ENCODE peak calls at places on chromosomes 2 and 18, in seven cellular contexts. One of them, this sample, is unnamed.

GRCh38 chr18:75818336-75818735 is 390.8 kb upstream of the SMIM21 start:
- DNase-seq in A549: no peak
- DNase-seq in K562: no peak
- DNase-seq in transverse colon: no peak
- DNase-seq in H1: no peak
- DNase-seq in upper lobe of left lung: no peak
- DNase-seq in sigmoid colon: no peak
- DNase-seq in this sample: no peak

GRCh38 chr18:77044866-77045664 is 87.5 kb downstream of the MBP start:
- DNase-seq in A549: no peak
- DNase-seq in K562: no peak
- DNase-seq in transverse colon: no peak
- DNase-seq in H1: no peak
- DNase-seq in upper lobe of left lung: no peak
- DNase-seq in sigmoid colon: no peak
- DNase-seq in this sample: no peak

GRCh38 chr2:1546023-1546591 is 132.8 kb downstream of the TPO start:
- DNase-seq in A549: peak; percentile 62
- DNase-seq in K562: peak; percentile 59
- DNase-seq in transverse colon: peak; percentile 33
- DNase-seq in H1: peak; percentile 71
- DNase-seq in upper lobe of left lung: no peak
- DNase-seq in sigmoid colon: no peak
- DNase-seq in this sample: peak; percentile 51

GRCh38 chr2:10043256-10043905 is at the start of gene KLF11:
- DNase-seq in A549: peak; percentile 89
- DNase-seq in K562: peak; percentile 92
- DNase-seq in transverse colon: peak; percentile 94
- DNase-seq in H1: peak; percentile 81
- DNase-seq in upper lobe of left lung: peak; percentile 93
- DNase-seq in sigmoid colon: peak; percentile 98
- DNase-seq in this sample: peak; percentile 90

GRCh38 chr2:47065771-47066380 is 89.2 kb downstream of the STPG4 start:
- DNase-seq in A549: no peak
- DNase-seq in K562: no peak
- DNase-seq in transverse colon: peak; percentile 60
- DNase-seq in H1: no peak
- DNase-seq in upper lobe of left lung: no peak
- DNase-seq in sigmoid colon: no peak
- DNase-seq in this sample: no peak

GRCh38 chr18:44742126-44742525 is 61.4 kb downstream of the SETBP1 start:
- DNase-seq in A549: no peak
- DNase-seq in K562: no peak
- DNase-seq in transverse colon: no peak
- DNase-seq in H1: no peak
- DNase-seq in upper lobe of left lung: no peak
- DNase-seq in sigmoid colon: no peak
- DNase-seq in this sample: no peak

GRCh38 chr2:131394147-131394931 is 30.4 kb upstream of the RAB6D start:
- DNase-seq in A549: no peak
- DNase-seq in K562: peak; percentile 50
- DNase-seq in transverse colon: peak; percentile 66
- DNase-seq in H1: peak; percentile 73
- DNase-seq in upper lobe of left lung: no peak
- DNase-seq in sigmoid colon: no peak
- DNase-seq in this sample: no peak

GRCh38 chr2:100381240-100381639 is 36.2 kb downstream of the CHST10 start:
- DNase-seq in A549: peak; percentile 81
- DNase-seq in K562: peak; percentile 66
- DNase-seq in transverse colon: peak; percentile 73
- DNase-seq in H1: peak; percentile 97
- DNase-seq in upper lobe of left lung: peak; percentile 78
- DNase-seq in sigmoid colon: peak; percentile 88
- DNase-seq in this sample: peak; percentile 64

GRCh38 chr2:204483497-204484164 is 61.6 kb upstream of the PARD3B start:
- DNase-seq in A549: no peak
- DNase-seq in K562: no peak
- DNase-seq in transverse colon: no peak
- DNase-seq in H1: no peak
- DNase-seq in upper lobe of left lung: no peak
- DNase-seq in sigmoid colon: no peak
- DNase-seq in this sample: no peak

GRCh38 chr18:62938006-62938405 is 222.7 kb downstream of the PHLPP1 start:
- DNase-seq in A549: no peak
- DNase-seq in K562: no peak
- DNase-seq in transverse colon: no peak
- DNase-seq in H1: no peak
- DNase-seq in upper lobe of left lung: no peak
- DNase-seq in sigmoid colon: no peak
- DNase-seq in this sample: no peak

GRCh38 chr2:134657650-134658250 is 61.0 kb downstream of the TMEM163 start:
- DNase-seq in A549: peak; percentile 27
- DNase-seq in K562: no peak
- DNase-seq in transverse colon: no peak
- DNase-seq in H1: peak; percentile 68
- DNase-seq in upper lobe of left lung: no peak
- DNase-seq in sigmoid colon: no peak
- DNase-seq in this sample: no peak

GRCh38 chr2:189628817-189629552 is 32.3 kb upstream of the ASNSD1 start:
- DNase-seq in A549: peak; percentile 51
- DNase-seq in K562: no peak
- DNase-seq in transverse colon: no peak
- DNase-seq in H1: no peak
- DNase-seq in upper lobe of left lung: no peak
- DNase-seq in sigmoid colon: no peak
- DNase-seq in this sample: no peak

GRCh38 chr2:177660742-177661141 is 268.2 kb downstream of the AGPS start:
- DNase-seq in A549: no peak
- DNase-seq in K562: no peak
- DNase-seq in transverse colon: no peak
- DNase-seq in H1: no peak
- DNase-seq in upper lobe of left lung: no peak
- DNase-seq in sigmoid colon: no peak
- DNase-seq in this sample: no peak

GRCh38 chr2:54570321-54570881 is 114.3 kb downstream of the SPTBN1 start:
- DNase-seq in A549: no peak
- DNase-seq in K562: no peak
- DNase-seq in transverse colon: no peak
- DNase-seq in H1: no peak
- DNase-seq in upper lobe of left lung: no peak
- DNase-seq in sigmoid colon: no peak
- DNase-seq in this sample: no peak

GRCh38 chr2:157424374-157424773 is 19.5 kb downstream of the CYTIP start:
- DNase-seq in A549: no peak
- DNase-seq in K562: no peak
- DNase-seq in transverse colon: no peak
- DNase-seq in H1: no peak
- DNase-seq in upper lobe of left lung: no peak
- DNase-seq in sigmoid colon: no peak
- DNase-seq in this sample: no peak

GRCh38 chr18:70041459-70042020 is 93.9 kb upstream of the CD226 start:
- DNase-seq in A549: no peak
- DNase-seq in K562: no peak
- DNase-seq in transverse colon: no peak
- DNase-seq in H1: no peak
- DNase-seq in upper lobe of left lung: no peak
- DNase-seq in sigmoid colon: no peak
- DNase-seq in this sample: no peak

GRCh38 chr18:70047931-70048603 is 100.4 kb upstream of the CD226 start:
- DNase-seq in A549: no peak
- DNase-seq in K562: no peak
- DNase-seq in transverse colon: no peak
- DNase-seq in H1: no peak
- DNase-seq in upper lobe of left lung: no peak
- DNase-seq in sigmoid colon: no peak
- DNase-seq in this sample: no peak

GRCh38 chr18:70046796-70047195 is 99.1 kb upstream of the CD226 start:
- DNase-seq in A549: no peak
- DNase-seq in K562: no peak
- DNase-seq in transverse colon: no peak
- DNase-seq in H1: no peak
- DNase-seq in upper lobe of left lung: no peak
- DNase-seq in sigmoid colon: no peak
- DNase-seq in this sample: no peak

GRCh38 chr18:70046207-70046606 is 98.5 kb upstream of the CD226 start:
- DNase-seq in A549: no peak
- DNase-seq in K562: no peak
- DNase-seq in transverse colon: no peak
- DNase-seq in H1: no peak
- DNase-seq in upper lobe of left lung: no peak
- DNase-seq in sigmoid colon: no peak
- DNase-seq in this sample: no peak

DNA sequence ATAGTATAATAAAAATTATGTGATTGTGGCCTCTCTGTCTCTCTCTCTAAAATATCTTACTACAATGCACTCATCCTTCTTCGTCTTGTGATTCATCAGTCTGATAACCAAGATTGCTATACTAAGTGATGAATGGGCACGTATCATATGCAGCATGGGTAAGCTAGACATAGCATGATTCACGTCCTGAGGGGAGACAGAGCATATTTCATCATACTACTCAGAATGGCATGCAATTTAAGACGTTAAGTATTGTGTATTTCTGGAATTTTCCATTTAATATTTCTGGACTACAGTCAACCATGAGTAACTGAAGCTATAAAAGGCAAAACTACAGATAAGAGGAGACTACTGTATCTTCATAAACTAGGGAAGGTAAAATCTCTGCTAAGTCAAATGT is 97.0 kb upstream of the CD226 start:
- DNase-seq in A549: peak; percentile 84
- DNase-seq in K562: no peak
- DNase-seq in transverse colon: no peak
- DNase-seq in H1: no peak
- DNase-seq in upper lobe of left lung: no peak
- DNase-seq in sigmoid colon: no peak
- DNase-seq in this sample: no peak
- TF ChIP-seq EP300 in A549: peak; percentile 48
- TF ChIP-seq EP300 in K562: no peak
- TF ChIP-seq EP300 in transverse colon: no peak
- TF ChIP-seq EP300 in H1: no peak
- TF ChIP-seq EP300 in upper lobe of left lung: no peak
- TF ChIP-seq EP300 in sigmoid colon: no peak
- TF ChIP-seq EP300 in this sample: no peak

GRCh38 chr2:144451443-144451842 is 68.5 kb downstream of the ZEB2 start:
- DNase-seq in A549: no peak
- DNase-seq in K562: no peak
- DNase-seq in transverse colon: no peak
- DNase-seq in H1: no peak
- DNase-seq in upper lobe of left lung: no peak
- DNase-seq in sigmoid colon: no peak
- DNase-seq in this sample: no peak

GRCh38 chr2:144453039-144453336 is 66.9 kb downstream of the ZEB2 start:
- DNase-seq in A549: peak; percentile 21
- DNase-seq in K562: no peak
- DNase-seq in transverse colon: no peak
- DNase-seq in H1: no peak
- DNase-seq in upper lobe of left lung: no peak
- DNase-seq in sigmoid colon: no peak
- DNase-seq in this sample: no peak

GRCh38 chr2:144454466-144455287 is 65.2 kb downstream of the ZEB2 start:
- DNase-seq in A549: no peak
- DNase-seq in K562: no peak
- DNase-seq in transverse colon: no peak
- DNase-seq in H1: no peak
- DNase-seq in upper lobe of left lung: no peak
- DNase-seq in sigmoid colon: no peak
- DNase-seq in this sample: no peak

GRCh38 chr2:144453486-144454158 is 66.3 kb downstream of the ZEB2 start:
- DNase-seq in A549: no peak
- DNase-seq in K562: no peak
- DNase-seq in transverse colon: no peak
- DNase-seq in H1: no peak
- DNase-seq in upper lobe of left lung: no peak
- DNase-seq in sigmoid colon: no peak
- DNase-seq in this sample: no peak

GRCh38 chr2:144452169-144453038 is 67.5 kb downstream of the ZEB2 start:
- DNase-seq in A549: peak; percentile 27
- DNase-seq in K562: peak; percentile 46
- DNase-seq in transverse colon: no peak
- DNase-seq in H1: no peak
- DNase-seq in upper lobe of left lung: no peak
- DNase-seq in sigmoid colon: no peak
- DNase-seq in this sample: no peak
- TF ChIP-seq CTCF in A549: no peak
- TF ChIP-seq CTCF in K562: no peak
- TF ChIP-seq CTCF in transverse colon: no peak
- TF ChIP-seq CTCF in H1: peak; percentile 5
- TF ChIP-seq CTCF in upper lobe of left lung: no peak
- TF ChIP-seq CTCF in sigmoid colon: no peak
- TF ChIP-seq CTCF in this sample: peak; percentile 12

DNA sequence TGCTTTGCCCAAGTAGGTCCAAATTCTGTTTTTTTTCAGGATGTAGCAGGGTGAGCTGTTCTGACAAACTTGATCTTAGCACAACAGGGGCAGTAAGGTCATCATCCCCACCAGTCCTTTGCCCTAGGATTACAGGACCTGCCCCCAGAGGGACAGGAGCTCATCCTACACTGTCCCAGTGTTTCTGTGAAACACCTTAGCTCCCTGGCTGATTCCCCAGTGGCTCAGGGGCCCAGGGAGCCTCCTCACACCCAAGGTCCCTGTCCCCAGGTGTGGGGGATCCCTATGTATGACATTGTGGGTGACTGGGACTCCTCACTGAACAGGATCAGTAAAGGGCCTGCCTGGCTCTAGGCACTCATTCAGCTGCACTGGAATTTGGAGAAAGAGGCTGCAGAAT is 191.2 kb downstream of the ANKRD30B start:
- DNase-seq in A549: no peak
- DNase-seq in K562: no peak
- DNase-seq in transverse colon: no peak
- DNase-seq in H1: no peak
- DNase-seq in upper lobe of left lung: no peak
- DNase-seq in sigmoid colon: no peak
- DNase-seq in this sample: no peak
- TF ChIP-seq EP300 in A549: no peak
- TF ChIP-seq EP300 in K562: no peak
- TF ChIP-seq EP300 in transverse colon: no peak
- TF ChIP-seq EP300 in H1: no peak
- TF ChIP-seq EP300 in upper lobe of left lung: no peak
- TF ChIP-seq EP300 in sigmoid colon: no peak
- TF ChIP-seq EP300 in this sample: no peak

DNA sequence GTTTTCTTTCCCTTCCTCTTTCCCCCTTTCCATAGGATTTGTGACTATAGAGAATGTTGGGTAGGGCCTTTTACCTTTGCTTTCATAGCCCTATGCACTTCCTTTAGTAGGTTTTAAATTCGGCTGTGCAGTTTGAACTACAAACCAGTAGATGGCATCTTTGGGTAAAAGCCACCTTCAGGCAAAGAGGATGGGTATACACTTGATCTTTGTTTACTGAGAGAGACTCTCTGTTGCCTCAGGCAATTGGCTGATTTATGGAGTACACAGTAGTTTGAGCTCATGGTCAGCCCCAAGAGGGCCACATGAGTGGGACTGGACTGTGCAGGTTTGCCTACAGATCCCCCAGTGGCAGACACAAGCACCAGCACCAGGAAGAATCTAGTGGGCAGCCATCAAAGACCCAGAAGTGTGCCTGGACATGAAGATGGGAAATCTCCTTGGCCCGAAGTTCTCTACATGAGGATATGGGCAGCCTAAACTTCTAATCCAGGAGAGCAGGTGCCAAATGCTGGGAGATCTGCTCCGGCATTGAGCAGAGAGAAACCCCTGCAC is 1304.3 kb upstream of the DDX18 start:
- DNase-seq in A549: peak; percentile 5
- DNase-seq in K562: no peak
- DNase-seq in transverse colon: no peak
- DNase-seq in H1: no peak
- DNase-seq in upper lobe of left lung: no peak
- DNase-seq in sigmoid colon: no peak
- DNase-seq in this sample: no peak
- TF ChIP-seq CTCF in A549: no peak
- TF ChIP-seq CTCF in K562: no peak
- TF ChIP-seq CTCF in transverse colon: peak; percentile 32
- TF ChIP-seq CTCF in H1: no peak
- TF ChIP-seq CTCF in upper lobe of left lung: no peak
- TF ChIP-seq CTCF in sigmoid colon: no peak
- TF ChIP-seq CTCF in this sample: no peak

This sample was measured in tibial nerve.